ENCODE peak calls at places on chromosomes 4 and X, in six cellular contexts. K is HepG2, Y is endothelial cell of umbilical vein, B is GM12878, P is WTC11, X is SK-N-SH. Z is an unnamed sample.

GRCh38 chr4:102091656-102092055 is 253.6 kb downstream of the SLC39A8 start:
- DNase-seq in P (no peak), B (no peak), K (no peak), Y (no peak), X (no peak), Z (no peak)

GRCh38 chrX:52217494-52218160 is 32.9 kb downstream of the MAGED4 start:
- DNase-seq in X (no peak), Y (no peak), P (peak), B (no peak), K (peak), Z (no peak)

GRCh38 chr4:156832886-156833285 is 138.7 kb downstream of the PDGFC start:
- DNase-seq in X (no peak), P (no peak), K (no peak), B (no peak), Y (no peak), Z (no peak)

GRCh38 chr4:140607852-140608251 is 39.1 kb upstream of the UCP1 start:
- DNase-seq in Y (no peak), P (no peak), B (no peak), X (no peak), K (no peak), Z (no peak)

GRCh38 chr4:19961092-19961491 is 290.6 kb upstream of the SLIT2 start:
- DNase-seq in K (no peak), Y (no peak), P (no peak), B (no peak), X (no peak), Z (no peak)

GRCh38 chrX:11190745-11191510 is 79.8 kb downstream of the HCCS start:
- DNase-seq in Y (no peak), K (no peak), B (no peak), P (no peak), X (no peak), Z (no peak)

GRCh38 chrX:33014949-33015348 is 196.4 kb downstream of the DMD start:
- DNase-seq in K (no peak), B (no peak), P (no peak), Y (no peak), X (no peak), Z (no peak)

GRCh38 chr4:84563002-84563401 is 19.9 kb upstream of the CDS1 start:
- DNase-seq in Y (no peak), P (no peak), B (no peak), K (no peak), X (no peak), Z (no peak)

GRCh38 chr4:149176019-149176418 is 639.6 kb downstream of the IQCM start:
- DNase-seq in B (no peak), P (peak), Y (no peak), K (peak), X (no peak), Z (no peak)

GRCh38 chr4:13765535-13765934 is 138.0 kb upstream of the BOD1L1 start:
- DNase-seq in B (no peak), X (no peak), P (no peak), K (no peak), Y (no peak), Z (no peak)

GRCh38 chr4:78652282-78652876 is 100.8 kb downstream of the ANXA3 start:
- DNase-seq in P (no peak), K (no peak), B (no peak), X (no peak), Y (peak), Z (no peak)

GRCh38 chr4:173532725-173533511 is 2.9 kb upstream of the HAND2 start:
- DNase-seq in Y (no peak), B (no peak), K (no peak), P (peak), X (no peak), Z (no peak)

GRCh38 chr4:16579866-16580265 is 318.6 kb downstream of the LDB2 start:
- DNase-seq in B (no peak), Y (no peak), P (no peak), X (no peak), K (no peak), Z (no peak)

GRCh38 chr4:5018096-5018495 is 1.2 kb downstream of the CYTL1 start:
- DNase-seq in X (no peak), B (no peak), P (no peak), K (no peak), Y (no peak), Z (peak)

GRCh38 chr4:161360982-161361381 is 802.8 kb downstream of the FSTL5 start:
- DNase-seq in X (no peak), Y (no peak), B (no peak), P (no peak), K (no peak), Z (no peak)

GRCh38 chr4:178414881-178415446 is 972.7 kb upstream of the AGA start:
- DNase-seq in X (peak), Y (no peak), P (no peak), K (no peak), B (no peak), Z (no peak)

GRCh38 chr4:1255151-1255550 is 6.2 kb upstream of the CTBP1 start:
- DNase-seq in X (no peak), B (no peak), K (no peak), P (no peak), Y (no peak), Z (no peak)

GRCh38 chr4:116515959-116516358 is 569.4 kb downstream of the TRAM1L1 start:
- DNase-seq in X (no peak), P (no peak), B (no peak), K (no peak), Y (no peak), Z (no peak)

GRCh38 chrX:44343412-44343942 is at the start of gene EFHC2:
- DNase-seq in K (no peak), P (peak), X (peak), Y (peak), B (no peak), Z (peak)

GRCh38 chrX:55030490-55031285 is at the start of gene ALAS2:
- DNase-seq in X (no peak), K (no peak), P (no peak), B (no peak), Y (no peak), Z (no peak)

GRCh38 chrX:18899796-18900380 is 84.0 kb downstream of the PHKA2 start:
- DNase-seq in Y (peak), P (peak), B (no peak), K (no peak), X (peak), Z (peak)

GRCh38 chrX:73930300-73930699 is 367.3 kb downstream of the CHIC1 start:
- DNase-seq in Y (peak), K (no peak), P (no peak), B (no peak), X (no peak), Z (no peak)
- TF ChIP-seq MAX in Y (no peak), K (no peak), P (no peak), B (no peak), X (no peak), Z (no peak)

DNA sequence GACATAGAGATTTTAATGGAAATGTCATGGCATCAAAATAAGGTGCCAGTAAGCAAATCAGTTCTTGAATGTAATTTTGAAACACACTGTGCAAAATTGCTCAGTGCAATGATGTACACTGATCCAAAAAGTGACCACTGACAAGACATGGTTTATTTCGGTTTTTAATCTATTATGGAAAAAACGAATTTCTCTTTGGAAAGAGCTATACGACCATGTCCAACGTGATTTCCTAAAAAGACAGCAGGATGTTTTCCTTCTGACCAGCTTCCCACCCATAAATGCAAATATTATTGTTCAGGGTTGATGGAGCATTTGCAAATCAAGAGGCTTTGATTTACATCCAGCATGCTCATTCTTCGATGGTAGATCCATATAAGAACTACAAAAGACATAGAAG is 17.1 kb upstream of the MAGEA1 start:
- DNase-seq in P (no peak), X (no peak), Y (no peak), K (no peak), B (no peak), Z (no peak)
- TF ChIP-seq CTCF in P (no peak), X (no peak), Y (no peak), K (no peak), B (no peak), Z (no peak)

DNA sequence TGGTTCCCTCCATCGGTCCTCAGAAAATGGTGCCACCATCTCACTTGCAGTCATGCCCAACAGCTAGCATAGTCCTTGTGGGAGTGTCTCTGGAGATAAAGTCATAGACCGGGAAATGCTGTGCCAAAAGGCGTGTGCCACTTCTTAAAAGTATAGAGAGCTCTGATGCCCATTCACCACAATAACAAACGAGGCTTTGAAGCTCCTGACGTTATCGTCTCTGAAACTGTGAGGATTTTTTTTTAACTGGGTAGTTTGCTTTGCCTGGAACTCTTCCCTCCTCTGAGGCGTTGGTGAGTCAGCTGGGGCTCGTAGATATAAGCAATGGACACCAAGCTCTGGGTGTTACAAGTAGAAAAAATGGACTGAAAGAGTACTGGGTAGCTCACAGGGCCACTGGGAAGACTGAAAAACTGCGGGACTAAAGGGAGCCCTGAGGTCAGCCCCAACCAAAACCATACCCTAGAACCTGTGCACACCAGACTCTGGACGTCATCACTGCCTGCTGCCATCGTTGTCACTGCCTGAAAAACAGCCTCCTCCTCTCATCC is 89.4 kb upstream of the TRIM2 start:
- DNase-seq in P (no peak), X (no peak), Y (no peak), B (no peak), K (no peak), Z (no peak)
- TF ChIP-seq MAX in P (no peak), X (no peak), Y (no peak), B (no peak), K (no peak), Z (no peak)

DNA sequence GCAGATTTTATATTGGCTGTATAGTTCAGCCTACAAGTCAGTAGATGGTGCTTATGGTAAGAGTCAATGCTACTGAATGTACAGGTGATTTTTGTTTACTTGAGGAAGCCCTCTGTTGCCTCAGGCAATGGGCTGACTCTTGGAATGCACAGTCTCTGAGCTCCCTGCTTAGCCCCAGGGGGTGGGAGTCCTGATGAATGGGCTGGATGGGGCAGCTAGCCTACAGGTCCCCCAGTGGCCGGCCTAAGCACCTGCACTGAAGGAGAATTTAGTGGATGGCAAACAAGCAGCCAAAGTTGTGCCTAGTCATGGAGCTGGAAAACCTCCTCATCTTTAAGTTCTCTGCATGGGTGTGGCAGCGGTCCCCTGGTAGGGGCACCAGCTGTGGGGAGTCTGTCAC is 101.8 kb upstream of the CXorf51B start:
- DNase-seq in P (no peak), B (no peak), K (no peak), Y (no peak), X (no peak), Z (no peak)
- TF ChIP-seq CTCF in P (no peak), B (no peak), K (no peak), Y (no peak), X (no peak), Z (no peak)

GRCh38 chr4:8078109-8078494 is 80.5 kb downstream of the ABLIM2 start:
- DNase-seq in P (no peak), Y (no peak), K (no peak), B (no peak), X (no peak), Z (no peak)
- TF ChIP-seq MAX in P (no peak), Y (no peak), K (no peak), B (no peak), X (no peak), Z (no peak)

GRCh38 chrX:108795240-108795639 is 58.9 kb upstream of the IRS4 start:
- DNase-seq in Y (no peak), B (no peak), P (no peak), K (no peak), X (no peak), Z (no peak)
- TF ChIP-seq CTCF in Y (no peak), B (no peak), P (no peak), K (no peak), X (no peak), Z (no peak)

GRCh38 chrX:71017396-71017939 is 50.7 kb downstream of the SNX12 start:
- DNase-seq in Y (peak), X (no peak), P (no peak), K (no peak), B (no peak), Z (no peak)
- TF ChIP-seq MAX in Y (no peak), X (no peak), P (no peak), K (no peak), B (no peak), Z (no peak)

GRCh38 chr4:153645183-153645582 is 38.9 kb upstream of the TLR2 start:
- DNase-seq in Y (no peak), B (no peak), K (no peak), X (no peak), P (peak), Z (peak)
- TF ChIP-seq CTCF in Y (peak), B (peak), K (no peak), X (peak), P (no peak), Z (peak)

GRCh38 chr4:155248002-155248896 is 39.8 kb downstream of the NPY2R start:
- DNase-seq in K (no peak), X (no peak), B (no peak), P (peak), Y (no peak), Z (no peak)
- TF ChIP-seq MAX in K (no peak), X (no peak), B (no peak), P (no peak), Y (no peak), Z (no peak)